ENCODE peak calls at places on chromosome 20, in ten cellular contexts. One of them, this sample, is unnamed.

GRCh38 chr20:46970937-46971630 is 76.4 kb downstream of the EYA2 start:
- DNase-seq in AG20443: peak; percentile 66
- DNase-seq in BJ: no peak
- DNase-seq in BE2C: peak; percentile 35
- DNase-seq in brain microvascular endothelial cell: peak; percentile 82
- DNase-seq in K562: peak; percentile 44
- DNase-seq in amygdala: peak; percentile 20
- DNase-seq in stimulated activated CD4-positive, alpha-beta T cell treated with anti-CD3 and anti-CD28 coated beads, Interleukin-1b, Interleukin-23, amount 100 ng/mL, for 1 hour: no peak
- DNase-seq in NCI-H1436: peak; percentile 72
- DNase-seq in GDM1: no peak
- DNase-seq in this sample: no peak

GRCh38 chr20:25021336-25021735 is 28.8 kb upstream of the APMAP start:
- DNase-seq in K562: no peak
- DNase-seq in BE2C: no peak
- DNase-seq in BJ: no peak
- DNase-seq in amygdala: no peak
- DNase-seq in stimulated activated CD4-positive, alpha-beta T cell treated with anti-CD3 and anti-CD28 coated beads, Interleukin-1b, Interleukin-23, amount 100 ng/mL, for 1 hour: no peak
- DNase-seq in NCI-H1436: no peak
- DNase-seq in GDM1: no peak
- DNase-seq in AG20443: no peak
- DNase-seq in brain microvascular endothelial cell: no peak
- DNase-seq in this sample: no peak

GRCh38 chr20:10927936-10928860 is 254.4 kb upstream of the JAG1 start:
- DNase-seq in BJ: no peak
- DNase-seq in AG20443: no peak
- DNase-seq in GDM1: no peak
- DNase-seq in amygdala: no peak
- DNase-seq in stimulated activated CD4-positive, alpha-beta T cell treated with anti-CD3 and anti-CD28 coated beads, Interleukin-1b, Interleukin-23, amount 100 ng/mL, for 1 hour: no peak
- DNase-seq in K562: no peak
- DNase-seq in BE2C: no peak
- DNase-seq in NCI-H1436: no peak
- DNase-seq in brain microvascular endothelial cell: no peak
- DNase-seq in this sample: no peak

GRCh38 chr20:37567671-37568588 is 40.3 kb upstream of the BLCAP start:
- DNase-seq in AG20443: no peak
- DNase-seq in K562: no peak
- DNase-seq in brain microvascular endothelial cell: no peak
- DNase-seq in BE2C: no peak
- DNase-seq in BJ: no peak
- DNase-seq in stimulated activated CD4-positive, alpha-beta T cell treated with anti-CD3 and anti-CD28 coated beads, Interleukin-1b, Interleukin-23, amount 100 ng/mL, for 1 hour: no peak
- DNase-seq in amygdala: no peak
- DNase-seq in GDM1: peak; percentile 18
- DNase-seq in NCI-H1436: peak; percentile 66
- DNase-seq in this sample: no peak

GRCh38 chr20:31699801-31700728 is 22.6 kb downstream of the BCL2L1 start:
- DNase-seq in AG20443: no peak
- DNase-seq in stimulated activated CD4-positive, alpha-beta T cell treated with anti-CD3 and anti-CD28 coated beads, Interleukin-1b, Interleukin-23, amount 100 ng/mL, for 1 hour: no peak
- DNase-seq in K562: no peak
- DNase-seq in BE2C: no peak
- DNase-seq in amygdala: no peak
- DNase-seq in brain microvascular endothelial cell: no peak
- DNase-seq in GDM1: no peak
- DNase-seq in NCI-H1436: no peak
- DNase-seq in BJ: no peak
- DNase-seq in this sample: no peak

GRCh38 chr20:54123587-54124180 is 50.1 kb downstream of the CYP24A1 start:
- DNase-seq in BJ: peak; percentile 92
- DNase-seq in K562: no peak
- DNase-seq in amygdala: no peak
- DNase-seq in stimulated activated CD4-positive, alpha-beta T cell treated with anti-CD3 and anti-CD28 coated beads, Interleukin-1b, Interleukin-23, amount 100 ng/mL, for 1 hour: no peak
- DNase-seq in BE2C: no peak
- DNase-seq in GDM1: no peak
- DNase-seq in AG20443: peak; percentile 78
- DNase-seq in brain microvascular endothelial cell: peak; percentile 98
- DNase-seq in NCI-H1436: no peak
- DNase-seq in this sample: peak; percentile 100

GRCh38 chr20:36462440-36463211 is 78.7 kb upstream of the MYL9 start:
- DNase-seq in K562: no peak
- DNase-seq in AG20443: peak; percentile 48
- DNase-seq in GDM1: peak; percentile 13
- DNase-seq in BJ: no peak
- DNase-seq in stimulated activated CD4-positive, alpha-beta T cell treated with anti-CD3 and anti-CD28 coated beads, Interleukin-1b, Interleukin-23, amount 100 ng/mL, for 1 hour: no peak
- DNase-seq in brain microvascular endothelial cell: peak; percentile 37
- DNase-seq in BE2C: peak; percentile 30
- DNase-seq in amygdala: peak; percentile 11
- DNase-seq in NCI-H1436: no peak
- DNase-seq in this sample: no peak

GRCh38 chr20:62048821-62049291 is 16.8 kb downstream of the TAF4 start:
- DNase-seq in K562: no peak
- DNase-seq in amygdala: no peak
- DNase-seq in BJ: no peak
- DNase-seq in NCI-H1436: no peak
- DNase-seq in GDM1: no peak
- DNase-seq in brain microvascular endothelial cell: no peak
- DNase-seq in stimulated activated CD4-positive, alpha-beta T cell treated with anti-CD3 and anti-CD28 coated beads, Interleukin-1b, Interleukin-23, amount 100 ng/mL, for 1 hour: no peak
- DNase-seq in AG20443: no peak
- DNase-seq in BE2C: no peak
- DNase-seq in this sample: no peak

GRCh38 chr20:3235661-3236324 is 3.2 kb downstream of the SLC4A11 start:
- DNase-seq in amygdala: no peak
- DNase-seq in stimulated activated CD4-positive, alpha-beta T cell treated with anti-CD3 and anti-CD28 coated beads, Interleukin-1b, Interleukin-23, amount 100 ng/mL, for 1 hour: no peak
- DNase-seq in K562: no peak
- DNase-seq in brain microvascular endothelial cell: no peak
- DNase-seq in BE2C: no peak
- DNase-seq in NCI-H1436: no peak
- DNase-seq in BJ: no peak
- DNase-seq in GDM1: no peak
- DNase-seq in AG20443: no peak
- DNase-seq in this sample: no peak

GRCh38 chr20:50003253-50003656 is 20.5 kb downstream of the SNAI1 start:
- DNase-seq in K562: no peak
- DNase-seq in stimulated activated CD4-positive, alpha-beta T cell treated with anti-CD3 and anti-CD28 coated beads, Interleukin-1b, Interleukin-23, amount 100 ng/mL, for 1 hour: no peak
- DNase-seq in amygdala: no peak
- DNase-seq in NCI-H1436: no peak
- DNase-seq in BE2C: no peak
- DNase-seq in GDM1: peak; percentile 54
- DNase-seq in AG20443: peak; percentile 54
- DNase-seq in brain microvascular endothelial cell: peak; percentile 85
- DNase-seq in BJ: peak; percentile 30
- DNase-seq in this sample: no peak

GRCh38 chr20:50191566-50192363 is 1.1 kb downstream of the CEBPB start:
- DNase-seq in GDM1: peak; percentile 66
- DNase-seq in K562: peak; percentile 68
- DNase-seq in BE2C: peak; percentile 77
- DNase-seq in BJ: no peak
- DNase-seq in AG20443: peak; percentile 45
- DNase-seq in stimulated activated CD4-positive, alpha-beta T cell treated with anti-CD3 and anti-CD28 coated beads, Interleukin-1b, Interleukin-23, amount 100 ng/mL, for 1 hour: no peak
- DNase-seq in amygdala: no peak
- DNase-seq in brain microvascular endothelial cell: no peak
- DNase-seq in NCI-H1436: peak; percentile 9
- DNase-seq in this sample: no peak

GRCh38 chr20:40510622-40511021 is 178.4 kb downstream of the MAFB start:
- DNase-seq in BJ: no peak
- DNase-seq in GDM1: no peak
- DNase-seq in NCI-H1436: no peak
- DNase-seq in stimulated activated CD4-positive, alpha-beta T cell treated with anti-CD3 and anti-CD28 coated beads, Interleukin-1b, Interleukin-23, amount 100 ng/mL, for 1 hour: no peak
- DNase-seq in K562: no peak
- DNase-seq in brain microvascular endothelial cell: no peak
- DNase-seq in amygdala: no peak
- DNase-seq in AG20443: no peak
- DNase-seq in BE2C: no peak
- DNase-seq in this sample: no peak

GRCh38 chr20:50475879-50476292 is 34.3 kb upstream of the PTPN1 start:
- DNase-seq in AG20443: peak; percentile 32
- DNase-seq in NCI-H1436: no peak
- DNase-seq in brain microvascular endothelial cell: peak; percentile 43
- DNase-seq in stimulated activated CD4-positive, alpha-beta T cell treated with anti-CD3 and anti-CD28 coated beads, Interleukin-1b, Interleukin-23, amount 100 ng/mL, for 1 hour: no peak
- DNase-seq in BJ: no peak
- DNase-seq in amygdala: no peak
- DNase-seq in GDM1: no peak
- DNase-seq in BE2C: no peak
- DNase-seq in K562: peak; percentile 70
- DNase-seq in this sample: no peak

GRCh38 chr20:60138263-60139127 is 180.3 kb downstream of the CDH26 start:
- DNase-seq in K562: peak; percentile 18
- DNase-seq in BJ: no peak
- DNase-seq in BE2C: no peak
- DNase-seq in amygdala: peak; percentile 9
- DNase-seq in GDM1: no peak
- DNase-seq in brain microvascular endothelial cell: peak; percentile 50
- DNase-seq in AG20443: no peak
- DNase-seq in NCI-H1436: peak; percentile 47
- DNase-seq in stimulated activated CD4-positive, alpha-beta T cell treated with anti-CD3 and anti-CD28 coated beads, Interleukin-1b, Interleukin-23, amount 100 ng/mL, for 1 hour: no peak
- DNase-seq in this sample: no peak

GRCh38 chr20:41738584-41739193 is 120.5 kb upstream of the CHD6 start:
- DNase-seq in amygdala: peak; percentile 17
- DNase-seq in K562: peak; percentile 61
- DNase-seq in stimulated activated CD4-positive, alpha-beta T cell treated with anti-CD3 and anti-CD28 coated beads, Interleukin-1b, Interleukin-23, amount 100 ng/mL, for 1 hour: no peak
- DNase-seq in AG20443: peak; percentile 80
- DNase-seq in BJ: no peak
- DNase-seq in GDM1: no peak
- DNase-seq in brain microvascular endothelial cell: peak; percentile 47
- DNase-seq in NCI-H1436: peak; percentile 42
- DNase-seq in BE2C: peak; percentile 62
- DNase-seq in this sample: no peak

GRCh38 chr20:33704197-33704924 is 15.7 kb downstream of the PXMP4 start:
- DNase-seq in amygdala: no peak
- DNase-seq in stimulated activated CD4-positive, alpha-beta T cell treated with anti-CD3 and anti-CD28 coated beads, Interleukin-1b, Interleukin-23, amount 100 ng/mL, for 1 hour: no peak
- DNase-seq in BE2C: no peak
- DNase-seq in K562: no peak
- DNase-seq in brain microvascular endothelial cell: no peak
- DNase-seq in GDM1: no peak
- DNase-seq in AG20443: no peak
- DNase-seq in NCI-H1436: no peak
- DNase-seq in BJ: no peak
- DNase-seq in this sample: peak; percentile 6

GRCh38 chr20:20551409-20551808 is 161.0 kb downstream of the RALGAPA2 start:
- DNase-seq in NCI-H1436: peak; percentile 69
- DNase-seq in stimulated activated CD4-positive, alpha-beta T cell treated with anti-CD3 and anti-CD28 coated beads, Interleukin-1b, Interleukin-23, amount 100 ng/mL, for 1 hour: no peak
- DNase-seq in K562: no peak
- DNase-seq in brain microvascular endothelial cell: no peak
- DNase-seq in GDM1: no peak
- DNase-seq in BE2C: no peak
- DNase-seq in AG20443: no peak
- DNase-seq in amygdala: no peak
- DNase-seq in BJ: no peak
- DNase-seq in this sample: no peak

GRCh38 chr20:62219992-62220665 is at the start of gene HRH3:
- DNase-seq in BJ: no peak
- DNase-seq in brain microvascular endothelial cell: no peak
- DNase-seq in stimulated activated CD4-positive, alpha-beta T cell treated with anti-CD3 and anti-CD28 coated beads, Interleukin-1b, Interleukin-23, amount 100 ng/mL, for 1 hour: no peak
- DNase-seq in BE2C: peak; percentile 81
- DNase-seq in GDM1: peak; percentile 18
- DNase-seq in NCI-H1436: peak; percentile 50
- DNase-seq in amygdala: no peak
- DNase-seq in K562: peak; percentile 97
- DNase-seq in AG20443: peak; percentile 89
- DNase-seq in this sample: no peak

GRCh38 chr20:37275125-37275524 is 13.5 kb upstream of the GHRH start:
- DNase-seq in stimulated activated CD4-positive, alpha-beta T cell treated with anti-CD3 and anti-CD28 coated beads, Interleukin-1b, Interleukin-23, amount 100 ng/mL, for 1 hour: no peak
- DNase-seq in GDM1: no peak
- DNase-seq in AG20443: no peak
- DNase-seq in NCI-H1436: no peak
- DNase-seq in BE2C: no peak
- DNase-seq in amygdala: no peak
- DNase-seq in brain microvascular endothelial cell: no peak
- DNase-seq in K562: no peak
- DNase-seq in BJ: no peak
- DNase-seq in this sample: no peak

GRCh38 chr20:33559994-33560393 is 70.1 kb downstream of the CBFA2T2 start:
- DNase-seq in BJ: no peak
- DNase-seq in brain microvascular endothelial cell: no peak
- DNase-seq in GDM1: no peak
- DNase-seq in NCI-H1436: no peak
- DNase-seq in K562: no peak
- DNase-seq in stimulated activated CD4-positive, alpha-beta T cell treated with anti-CD3 and anti-CD28 coated beads, Interleukin-1b, Interleukin-23, amount 100 ng/mL, for 1 hour: no peak
- DNase-seq in BE2C: no peak
- DNase-seq in amygdala: no peak
- DNase-seq in AG20443: no peak
- DNase-seq in this sample: no peak

GRCh38 chr20:55253765-55254164 is 751.6 kb downstream of the CBLN4 start:
- DNase-seq in brain microvascular endothelial cell: peak; percentile 44
- DNase-seq in BE2C: no peak
- DNase-seq in GDM1: no peak
- DNase-seq in AG20443: no peak
- DNase-seq in NCI-H1436: no peak
- DNase-seq in K562: no peak
- DNase-seq in BJ: no peak
- DNase-seq in amygdala: no peak
- DNase-seq in stimulated activated CD4-positive, alpha-beta T cell treated with anti-CD3 and anti-CD28 coated beads, Interleukin-1b, Interleukin-23, amount 100 ng/mL, for 1 hour: no peak
- DNase-seq in this sample: no peak

GRCh38 chr20:13341737-13342393 is 120.8 kb downstream of the ISM1 start:
- DNase-seq in AG20443: no peak
- DNase-seq in BE2C: no peak
- DNase-seq in brain microvascular endothelial cell: no peak
- DNase-seq in K562: no peak
- DNase-seq in amygdala: no peak
- DNase-seq in BJ: no peak
- DNase-seq in stimulated activated CD4-positive, alpha-beta T cell treated with anti-CD3 and anti-CD28 coated beads, Interleukin-1b, Interleukin-23, amount 100 ng/mL, for 1 hour: no peak
- DNase-seq in GDM1: no peak
- DNase-seq in NCI-H1436: no peak
- DNase-seq in this sample: no peak

GRCh38 chr20:63189322-63189642 is 26.6 kb downstream of the YTHDF1 start:
- DNase-seq in AG20443: no peak
- DNase-seq in stimulated activated CD4-positive, alpha-beta T cell treated with anti-CD3 and anti-CD28 coated beads, Interleukin-1b, Interleukin-23, amount 100 ng/mL, for 1 hour: no peak
- DNase-seq in K562: no peak
- DNase-seq in BE2C: no peak
- DNase-seq in GDM1: no peak
- DNase-seq in amygdala: no peak
- DNase-seq in BJ: no peak
- DNase-seq in NCI-H1436: no peak
- DNase-seq in brain microvascular endothelial cell: no peak
- DNase-seq in this sample: no peak

GRCh38 chr20:25065625-25066338 is 7.8 kb upstream of the ACSS1 start:
- DNase-seq in K562: peak; percentile 43
- DNase-seq in NCI-H1436: no peak
- DNase-seq in AG20443: peak; percentile 65
- DNase-seq in brain microvascular endothelial cell: peak; percentile 34
- DNase-seq in BJ: no peak
- DNase-seq in GDM1: peak; percentile 42
- DNase-seq in stimulated activated CD4-positive, alpha-beta T cell treated with anti-CD3 and anti-CD28 coated beads, Interleukin-1b, Interleukin-23, amount 100 ng/mL, for 1 hour: peak; percentile 39
- DNase-seq in amygdala: peak; percentile 32
- DNase-seq in BE2C: no peak
- DNase-seq in this sample: no peak

GRCh38 chr20:7231303-7231702 is 463.8 kb downstream of the BMP2 start:
- DNase-seq in BE2C: no peak
- DNase-seq in brain microvascular endothelial cell: no peak
- DNase-seq in stimulated activated CD4-positive, alpha-beta T cell treated with anti-CD3 and anti-CD28 coated beads, Interleukin-1b, Interleukin-23, amount 100 ng/mL, for 1 hour: no peak
- DNase-seq in AG20443: no peak
- DNase-seq in amygdala: no peak
- DNase-seq in GDM1: no peak
- DNase-seq in NCI-H1436: no peak
- DNase-seq in BJ: no peak
- DNase-seq in K562: no peak
- DNase-seq in this sample: peak; percentile 52

GRCh38 chr20:51185277-51185676 is 162.4 kb upstream of the KCNG1 start:
- DNase-seq in GDM1: no peak
- DNase-seq in NCI-H1436: no peak
- DNase-seq in BE2C: peak; percentile 49
- DNase-seq in amygdala: no peak
- DNase-seq in K562: no peak
- DNase-seq in AG20443: no peak
- DNase-seq in brain microvascular endothelial cell: no peak
- DNase-seq in BJ: no peak
- DNase-seq in stimulated activated CD4-positive, alpha-beta T cell treated with anti-CD3 and anti-CD28 coated beads, Interleukin-1b, Interleukin-23, amount 100 ng/mL, for 1 hour: no peak
- DNase-seq in this sample: no peak

GRCh38 chr20:25011261-25011660 is 18.7 kb upstream of the APMAP start:
- DNase-seq in stimulated activated CD4-positive, alpha-beta T cell treated with anti-CD3 and anti-CD28 coated beads, Interleukin-1b, Interleukin-23, amount 100 ng/mL, for 1 hour: no peak
- DNase-seq in AG20443: no peak
- DNase-seq in K562: no peak
- DNase-seq in GDM1: no peak
- DNase-seq in BJ: no peak
- DNase-seq in amygdala: no peak
- DNase-seq in NCI-H1436: no peak
- DNase-seq in BE2C: no peak
- DNase-seq in brain microvascular endothelial cell: no peak
- DNase-seq in this sample: no peak

GRCh38 chr20:61173966-61174725 is 77.9 kb upstream of the CDH4 start:
- DNase-seq in amygdala: no peak
- DNase-seq in K562: no peak
- DNase-seq in GDM1: no peak
- DNase-seq in BE2C: no peak
- DNase-seq in AG20443: peak; percentile 18
- DNase-seq in BJ: no peak
- DNase-seq in brain microvascular endothelial cell: no peak
- DNase-seq in stimulated activated CD4-positive, alpha-beta T cell treated with anti-CD3 and anti-CD28 coated beads, Interleukin-1b, Interleukin-23, amount 100 ng/mL, for 1 hour: no peak
- DNase-seq in NCI-H1436: no peak
- DNase-seq in this sample: no peak

This sample was measured in epithelial cell of prostate.